ENCODE peak calls at places on chromosomes 5 and 9, in nine cellular contexts. Q, K, F, V, L, A, Y, T and R are unnamed samples. For H3K27me3, the result is how much of the 10 kb centered on the place peaks cover.

GRCh38 chr9:77575785-77576184 is 72.3 kb downstream of the GNA14 start:
- DNase-seq in Q (no peak), K (peak), F (peak), V (no peak), L (no peak), A (no peak), Y (peak), T (no peak), R (no peak)

GRCh38 chr5:101677961-101678360 is 618.1 kb downstream of the SLCO4C1 start:
- DNase-seq in Q (no peak), K (peak), F (no peak), V (no peak), L (no peak), A (no peak), Y (no peak), T (no peak), R (no peak)

GRCh38 chr9:106019017-106019692 is 324.8 kb downstream of the TMEM38B start:
- DNase-seq in Q (no peak), K (no peak), F (no peak), V (no peak), L (no peak), A (no peak), Y (no peak), T (no peak), R (no peak)

GRCh38 chr5:134525687-134526482 is 415 bp downstream of the JADE2 start:
- DNase-seq in Q (peak), K (peak), F (peak), V (peak), L (peak), A (peak), Y (peak), T (peak), R (peak)

GRCh38 chr9:132162764-132163456 is 1.1 kb downstream of the NTNG2 start:
- DNase-seq in Q (peak), K (peak), F (no peak), V (no peak), L (no peak), A (no peak), Y (no peak), T (no peak), R (peak)

GRCh38 chr5:179559280-179560252 is 9.2 kb downstream of the RUFY1 start:
- DNase-seq in Q (peak), K (peak), F (peak), V (peak), L (peak), A (peak), Y (peak), T (peak), R (no peak)

GRCh38 chr5:151451626-151452520 is 4.5 kb downstream of the SLC36A1 start:
- DNase-seq in Q (no peak), K (no peak), F (no peak), V (no peak), L (peak), A (no peak), Y (peak), T (no peak), R (no peak)

GRCh38 chr5:142053434-142054253 is 40.8 kb upstream of the GNPDA1 start:
- DNase-seq in Q (no peak), K (no peak), F (peak), V (no peak), L (peak), A (no peak), Y (peak), T (peak), R (no peak)

DNA sequence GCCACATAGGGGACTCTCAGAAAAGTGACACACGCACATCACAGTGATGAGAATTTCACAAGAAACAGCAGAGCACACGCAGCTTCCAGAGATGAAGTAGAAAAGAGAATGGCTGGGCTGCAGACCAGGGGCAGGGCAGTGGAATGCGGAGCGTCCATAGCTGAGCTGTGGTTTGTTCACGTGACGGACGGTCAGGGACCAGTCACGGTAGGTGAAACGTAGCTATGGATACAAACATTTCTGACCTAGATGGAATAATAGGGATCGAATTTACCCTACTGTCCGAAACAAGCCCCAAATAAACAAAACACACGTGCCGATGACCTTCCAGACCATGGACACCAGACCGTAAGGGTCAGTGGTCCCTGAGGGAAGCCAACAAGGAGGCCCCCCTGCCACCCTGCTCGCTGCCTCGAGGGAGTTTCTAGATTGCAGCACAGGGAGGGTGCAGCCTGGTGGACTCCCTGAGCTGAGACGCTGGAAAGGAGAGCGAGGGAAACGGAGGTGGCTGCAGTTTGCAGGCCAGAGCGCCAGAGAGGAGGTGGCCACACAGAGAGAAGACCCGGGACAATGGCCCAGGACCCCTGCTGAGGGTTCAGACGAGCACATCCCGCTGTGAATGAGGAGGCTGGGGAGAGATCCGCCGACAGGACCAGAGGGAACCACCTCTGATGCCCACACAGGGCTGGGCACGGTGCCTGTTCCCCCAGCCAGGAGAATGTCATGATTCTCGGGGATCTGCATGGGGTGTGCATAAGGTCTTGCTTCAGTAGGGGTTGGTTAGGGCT is 49.0 kb downstream of the SLC6A3 start:
- DNase-seq in Q (peak), K (no peak), F (no peak), V (no peak), L (no peak), A (no peak), Y (no peak), T (no peak), R (no peak)
- H3K27me3 ChIP-seq in Q (under half), K (under half), F (under half), V (under half), L (half or more), A (under half), Y (half or more), T (under half), R (under half)

GRCh38 chr5:95283761-95284511 is 958 bp downstream of the MCTP1 start:
- DNase-seq in Q (no peak), K (peak), F (no peak), V (no peak), L (no peak), A (no peak), Y (peak), T (peak), R (peak)
- H3K27me3 ChIP-seq in Q (under half), K (half or more), F (under half), V (under half), L (half or more), A (under half), Y (half or more), T (half or more), R (under half)

DNA sequence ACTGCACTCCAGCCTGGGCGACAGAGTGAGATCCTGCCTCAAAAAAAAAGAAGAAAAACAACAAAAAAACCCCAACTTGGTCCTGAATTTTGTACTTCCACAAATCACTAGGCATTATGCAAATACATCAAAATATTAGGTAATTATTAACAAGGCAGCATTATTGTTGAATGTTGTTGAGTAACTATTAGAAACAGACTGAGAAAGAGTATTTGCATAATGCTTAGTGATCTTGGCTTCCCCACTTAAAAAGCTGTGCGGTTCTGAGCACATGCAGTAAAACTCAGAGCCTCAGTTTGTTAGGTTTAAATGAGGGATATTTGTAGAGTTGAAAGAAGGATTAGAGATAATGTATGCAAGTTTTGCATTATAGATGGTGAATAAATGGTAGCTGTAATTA is 64.3 kb downstream of the SCAMP1 start:
- DNase-seq in Q (no peak), K (no peak), F (no peak), V (no peak), L (no peak), A (no peak), Y (no peak), T (no peak), R (no peak)
- H3K27me3 ChIP-seq in Q (under half), K (under half), F (under half), V (under half), L (under half), A (under half), Y (under half), T (under half), R (under half)

DNA sequence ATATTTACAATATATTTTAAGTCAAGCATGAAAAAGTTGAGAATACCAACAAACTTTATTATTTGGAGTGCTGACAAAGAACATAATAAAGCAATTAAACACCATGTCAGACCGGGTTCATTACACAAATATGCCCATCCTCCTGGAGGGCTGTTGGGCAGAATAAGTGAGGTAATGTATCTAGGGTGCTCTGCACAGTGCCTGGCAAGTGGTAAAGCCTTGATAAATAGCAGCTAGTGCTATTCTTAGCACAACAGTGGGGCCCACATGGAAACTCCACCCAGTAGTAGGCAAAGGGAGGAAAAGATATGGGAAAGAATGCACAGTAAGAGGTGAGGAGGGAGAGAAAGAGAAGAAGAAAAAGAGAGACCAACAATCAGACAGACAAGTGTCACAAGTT is 97.7 kb downstream of the SLC1A3 start:
- DNase-seq in Q (no peak), K (no peak), F (no peak), V (no peak), L (no peak), A (no peak), Y (no peak), T (no peak), R (no peak)
- H3K27me3 ChIP-seq in Q (under half), K (under half), F (under half), V (under half), L (under half), A (under half), Y (under half), T (under half), R (under half)

GRCh38 chr5:77641963-77642589 is 3.6 kb upstream of the OTP start:
- DNase-seq in Q (no peak), K (peak), F (no peak), V (no peak), L (no peak), A (no peak), Y (no peak), T (no peak), R (no peak)
- H3K27me3 ChIP-seq in Q (under half), K (half or more), F (half or more), V (under half), L (under half), A (under half), Y (half or more), T (half or more), R (under half)

GRCh38 chr9:134932171-134932570 is 14.5 kb upstream of the FCN1 start:
- DNase-seq in Q (no peak), K (no peak), F (no peak), V (no peak), L (no peak), A (no peak), Y (no peak), T (no peak), R (no peak)
- H3K27me3 ChIP-seq in Q (under half), K (under half), F (under half), V (under half), L (under half), A (under half), Y (under half), T (under half), R (under half)

GRCh38 chr9:115616666-115617239 is 498.8 kb upstream of the TNC start:
- DNase-seq in Q (no peak), K (no peak), F (no peak), V (no peak), L (no peak), A (no peak), Y (no peak), T (no peak), R (no peak)
- H3K27me3 ChIP-seq in Q (under half), K (under half), F (under half), V (under half), L (under half), A (under half), Y (under half), T (under half), R (under half)

DNA sequence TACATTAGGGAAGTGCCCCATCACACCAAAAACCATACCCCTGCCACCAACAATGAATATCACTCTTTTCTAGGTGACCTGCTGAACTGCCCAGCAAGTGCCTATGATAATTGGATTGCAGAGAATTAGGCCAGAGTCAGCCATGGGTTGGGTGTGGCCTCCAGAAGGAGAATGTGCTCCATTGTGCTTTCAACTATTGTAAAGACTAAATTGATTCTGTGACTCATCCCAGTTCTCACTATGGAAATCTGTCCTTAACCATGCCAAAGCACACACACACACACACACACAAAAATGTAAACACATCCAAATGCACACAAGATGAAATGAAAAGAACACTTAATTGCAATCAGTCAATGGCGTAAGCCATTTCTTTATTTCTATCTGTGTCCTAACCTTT is 25.7 kb downstream of the DRD1 start:
- DNase-seq in Q (no peak), K (no peak), F (peak), V (no peak), L (no peak), A (no peak), Y (no peak), T (peak), R (no peak)
- H3K27me3 ChIP-seq in Q (under half), K (under half), F (under half), V (under half), L (under half), A (under half), Y (under half), T (under half), R (half or more)